ENCODE peak calls at places on chromosomes 4 and X, in four cellular contexts. E is nucleus accumbens; H is naive thymus-derived CD4-positive, alpha-beta T cell; M is RWPE1. D is an unnamed sample.

GRCh38 chrX:40005290-40006011 is 92.3 kb downstream of the BCOR start:
- DNase-seq in E (no peak), H (no peak), M (no peak), D (no peak)

GRCh38 chr4:38131371-38132139 is 171.4 kb downstream of the PTTG2 start:
- DNase-seq in E (no peak), H (peak; percentile 83), M (no peak), D (no peak)

GRCh38 chrX:129755779-129756650 is 17.2 kb downstream of the XPNPEP2 start:
- DNase-seq in E (no peak), H (peak; percentile 38), M (no peak), D (no peak)

GRCh38 chrX:16730450-16730849 is 11.0 kb downstream of the SYAP1 start:
- DNase-seq in E (no peak), H (no peak), M (no peak), D (no peak)

GRCh38 chr4:38322709-38323108 is 341.3 kb upstream of the KLF3 start:
- DNase-seq in E (no peak), H (no peak), M (peak; percentile 38), D (no peak)

GRCh38 chrX:110531873-110532272 is 173.2 kb downstream of the RTL9 start:
- DNase-seq in E (no peak), H (no peak), M (no peak), D (no peak)

GRCh38 chr4:38132843-38133662 is 172.9 kb downstream of the PTTG2 start:
- DNase-seq in E (no peak), H (no peak), M (no peak), D (no peak)

GRCh38 chr4:130393246-130394041 is 1297.5 kb downstream of the C4orf33 start:
- DNase-seq in E (no peak), H (no peak), M (no peak), D (no peak)

GRCh38 chr4:3269105-3269927 is 20.4 kb downstream of the MSANTD1 start:
- DNase-seq in E (no peak), H (no peak), M (no peak), D (no peak)

GRCh38 chr4:142708231-142708630 is 137.9 kb downstream of the INPP4B start:
- DNase-seq in E (no peak), H (no peak), M (no peak), D (no peak)

GRCh38 chr4:16626945-16627344 is 271.5 kb downstream of the LDB2 start:
- DNase-seq in E (no peak), H (no peak), M (peak; percentile 62), D (no peak)

GRCh38 chrX:12758291-12758690 is 32.9 kb upstream of the PRPS2 start:
- DNase-seq in E (no peak), H (no peak), M (no peak), D (no peak)

GRCh38 chrX:102624105-102624504 is 24.8 kb downstream of the ARMCX5 start:
- DNase-seq in E (no peak), H (no peak), M (no peak), D (no peak)

GRCh38 chr4:175450446-175450845 is 361.6 kb downstream of the GPM6A start:
- DNase-seq in E (no peak), H (no peak), M (no peak), D (no peak)

GRCh38 chrX:42533761-42534160 is 244.2 kb downstream of the PPP1R2C start:
- DNase-seq in E (no peak), H (no peak), M (no peak), D (no peak)

GRCh38 chrX:110847334-110847733 is 51.7 kb upstream of the CHRDL1 start:
- DNase-seq in E (no peak), H (peak; percentile 20), M (peak; percentile 29), D (peak; percentile 2)

GRCh38 chrX:17028381-17028780 is 81.9 kb downstream of the REPS2 start:
- DNase-seq in E (no peak), H (no peak), M (no peak), D (no peak)

D was measured in KG1.